ENCODE peak calls at places on chromosomes 11 and 22, in five cellular contexts. I is cardiac muscle cell, T is right lobe of liver, L is AG04450, Q is fibroblast of mammary gland. V is an unnamed sample.

GRCh38 chr11:3849297-3849874 is 6.1 kb upstream of the STIM1 start:
- DNase-seq in I (peak), T (no peak), L (no peak), Q (peak), V (peak)

GRCh38 chr11:3129591-3130268 is 35.4 kb downstream of the OSBPL5 start:
- DNase-seq in I (no peak), T (peak), L (no peak), Q (no peak), V (no peak)

GRCh38 chr22:43543522-43544281 is 131.9 kb downstream of the MPPED1 start:
- DNase-seq in I (no peak), T (peak), L (no peak), Q (no peak), V (no peak)

GRCh38 chr22:38697055-38697980 is 3.4 kb downstream of the JOSD1 start:
- DNase-seq in I (peak), T (no peak), L (no peak), Q (peak), V (peak)

GRCh38 chr11:119907934-119908760 is 179.1 kb upstream of the NECTIN1 start:
- DNase-seq in I (no peak), T (no peak), L (no peak), Q (no peak), V (no peak)

GRCh38 chr11:7901319-7901854 is 29.7 kb downstream of the OR10A6 start:
- DNase-seq in I (no peak), T (no peak), L (no peak), Q (no peak), V (no peak)

GRCh38 chr11:36010010-36010740 is 66.3 kb downstream of the LDLRAD3 start:
- DNase-seq in I (peak), T (no peak), L (no peak), Q (peak), V (peak)

GRCh38 chr22:39490135-39490798 is 11.8 kb upstream of the MIEF1 start:
- DNase-seq in I (peak), T (peak), L (no peak), Q (peak), V (peak)

GRCh38 chr11:131637469-131638175 is 267.2 kb downstream of the NTM start:
- DNase-seq in I (no peak), T (no peak), L (no peak), Q (no peak), V (no peak)

GRCh38 chr11:65134952-65135632 is 773 bp upstream of the SYVN1 start:
- DNase-seq in I (peak), T (peak), L (peak), Q (peak), V (peak)

GRCh38 chr22:33302049-33302545 is 243.9 kb upstream of the SYN3 start:
- DNase-seq in I (peak), T (peak), L (peak), Q (peak), V (peak)

GRCh38 chr11:121535122-121535796 is 82.5 kb upstream of the SORL1-AS1 start:
- DNase-seq in I (no peak), T (no peak), L (no peak), Q (peak), V (no peak)

GRCh38 chr11:27041141-27041869 is 690 bp downstream of the BBOX1 start:
- DNase-seq in I (no peak), T (no peak), L (no peak), Q (no peak), V (peak)

GRCh38 chr11:79382301-79382700 is 58.5 kb downstream of the TENM4 start:
- DNase-seq in I (no peak), T (no peak), L (no peak), Q (no peak), V (no peak)

GRCh38 chr11:118715837-118716260 is 36.4 kb upstream of the TREH start:
- DNase-seq in I (peak), T (no peak), L (no peak), Q (no peak), V (no peak)

GRCh38 chr11:27471588-27472397 is 797 bp downstream of the LGR4 start:
- DNase-seq in I (peak), T (peak), L (no peak), Q (no peak), V (peak)

GRCh38 chr11:104541706-104542105 is 356.6 kb downstream of the CASP12 start:
- DNase-seq in I (no peak), T (no peak), L (no peak), Q (no peak), V (no peak)

GRCh38 chr11:61384271-61385242 is 7.8 kb upstream of the TMEM216 start:
- DNase-seq in I (peak), T (no peak), L (no peak), Q (peak), V (peak)

GRCh38 chr11:85822814-85823213 is 11.9 kb upstream of the SYTL2 start:
- DNase-seq in I (peak), T (no peak), L (no peak), Q (peak), V (peak)

GRCh38 chr22:36292823-36293530 is 40.0 kb downstream of the APOL1 start:
- DNase-seq in I (no peak), T (peak), L (no peak), Q (no peak), V (no peak)

GRCh38 chr11:8867856-8868705 is 42.9 kb upstream of the AKIP1 start:
- DNase-seq in I (peak), T (no peak), L (no peak), Q (peak), V (peak)

GRCh38 chr11:65498977-65499712 is at the start of gene MALAT1:
- DNase-seq in I (peak), T (peak), L (peak), Q (peak), V (peak)

GRCh38 chr11:36508743-36509142 is 1.3 kb downstream of the TRAF6 start:
- DNase-seq in I (no peak), T (no peak), L (no peak), Q (no peak), V (no peak)

GRCh38 chr11:60345489-60345888 is 18.4 kb downstream of the MS4A6E start:
- DNase-seq in I (peak), T (no peak), L (no peak), Q (no peak), V (peak)

GRCh38 chr11:1920909-1921575 is 1.5 kb downstream of the TNNT3 start:
- DNase-seq in I (no peak), T (peak), L (no peak), Q (no peak), V (no peak)

GRCh38 chr22:37563153-37564081 is 3.1 kb downstream of the CDC42EP1 start:
- DNase-seq in I (peak), T (peak), L (peak), Q (peak), V (peak)

GRCh38 chr22:50600541-50600940 is at the start of gene MAPK8IP2:
- DNase-seq in I (no peak), T (no peak), L (no peak), Q (no peak), V (no peak)

GRCh38 chr11:48013269-48013901 is 33.0 kb downstream of the PTPRJ start:
- DNase-seq in I (no peak), T (peak), L (no peak), Q (no peak), V (peak)

GRCh38 chr11:13487661-13488030 is 8.2 kb downstream of the PTH start:
- DNase-seq in I (peak), T (no peak), L (no peak), Q (peak), V (peak)

GRCh38 chr11:13486926-13487660 is 8.7 kb downstream of the PTH start:
- DNase-seq in I (peak), T (peak), L (no peak), Q (peak), V (peak)
- TF ChIP-seq CTCF in I (peak), T (peak), L (peak), Q (peak), V (peak)

DNA sequence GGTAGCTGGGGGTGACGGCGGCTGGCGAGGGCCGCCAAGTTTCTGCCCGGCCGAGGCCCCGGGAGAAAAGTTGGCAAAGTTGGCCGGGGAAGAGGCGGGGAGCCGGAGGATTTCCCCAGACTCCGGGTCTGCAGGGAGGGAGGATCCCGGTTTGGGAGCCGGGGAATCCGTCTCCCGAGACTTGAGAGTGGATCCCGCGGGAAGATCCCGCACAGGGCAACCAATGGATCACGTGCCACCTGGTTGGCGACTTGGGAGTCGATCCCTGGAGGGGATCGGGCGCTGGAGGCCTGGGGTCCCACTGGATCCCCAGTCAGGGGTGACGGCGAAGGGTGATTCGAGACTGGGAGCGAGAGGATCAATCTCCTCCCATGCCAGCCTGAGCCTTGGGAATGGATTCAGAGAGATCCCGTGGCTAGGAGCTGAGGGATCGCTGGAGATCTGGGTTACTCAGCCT is 349 bp downstream of the KIAA1671 start:
- DNase-seq in I (peak), T (no peak), L (no peak), Q (peak), V (peak)
- H3K4me3 ChIP-seq in I (peak), T (peak), L (peak), Q (peak), V (peak)

GRCh38 chr11:92211576-92212167 is 12.9 kb upstream of the FAT3 start:
- DNase-seq in I (peak), T (no peak), L (peak), Q (peak), V (peak)
- TF ChIP-seq CTCF in I (peak), T (peak), L (peak), Q (peak), V (peak)

DNA sequence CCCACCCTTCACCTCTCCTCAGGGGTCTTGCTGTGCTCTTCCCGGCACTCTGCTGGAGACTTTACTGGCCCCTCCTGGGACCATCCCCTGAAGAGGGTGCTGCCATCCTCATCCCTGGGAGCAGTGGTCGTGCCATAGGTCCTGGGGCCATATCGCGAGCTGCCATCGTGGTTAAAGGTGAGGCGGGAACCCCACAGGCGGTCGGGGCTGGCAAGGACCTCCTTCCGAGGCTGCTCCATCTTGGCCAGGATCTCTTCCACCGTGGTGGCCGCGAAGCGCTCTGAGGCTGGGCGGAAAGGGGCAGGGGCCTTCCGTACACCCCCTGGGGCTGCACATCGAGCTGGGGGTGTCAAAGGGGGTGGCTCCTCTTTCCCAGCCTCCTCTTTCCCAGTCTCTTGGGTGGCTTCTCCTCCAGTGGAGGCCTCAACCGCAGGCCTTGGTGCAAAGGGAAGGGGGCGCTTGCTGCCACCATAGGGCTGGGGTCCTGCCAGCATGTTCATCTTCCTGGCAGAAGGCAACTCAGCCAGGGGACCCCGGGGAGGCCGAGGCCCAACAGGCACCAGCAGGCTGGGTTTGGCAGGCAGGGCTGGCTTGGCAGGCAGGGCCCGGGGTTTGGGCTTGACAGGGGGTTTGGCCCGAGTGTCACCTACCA is 4.6 kb downstream of the TNKS1BP1 start:
- DNase-seq in I (no peak), T (no peak), L (no peak), Q (no peak), V (no peak)
- H3K4me3 ChIP-seq in I (no peak), T (no peak), L (no peak), Q (peak), V (no peak)

DNA sequence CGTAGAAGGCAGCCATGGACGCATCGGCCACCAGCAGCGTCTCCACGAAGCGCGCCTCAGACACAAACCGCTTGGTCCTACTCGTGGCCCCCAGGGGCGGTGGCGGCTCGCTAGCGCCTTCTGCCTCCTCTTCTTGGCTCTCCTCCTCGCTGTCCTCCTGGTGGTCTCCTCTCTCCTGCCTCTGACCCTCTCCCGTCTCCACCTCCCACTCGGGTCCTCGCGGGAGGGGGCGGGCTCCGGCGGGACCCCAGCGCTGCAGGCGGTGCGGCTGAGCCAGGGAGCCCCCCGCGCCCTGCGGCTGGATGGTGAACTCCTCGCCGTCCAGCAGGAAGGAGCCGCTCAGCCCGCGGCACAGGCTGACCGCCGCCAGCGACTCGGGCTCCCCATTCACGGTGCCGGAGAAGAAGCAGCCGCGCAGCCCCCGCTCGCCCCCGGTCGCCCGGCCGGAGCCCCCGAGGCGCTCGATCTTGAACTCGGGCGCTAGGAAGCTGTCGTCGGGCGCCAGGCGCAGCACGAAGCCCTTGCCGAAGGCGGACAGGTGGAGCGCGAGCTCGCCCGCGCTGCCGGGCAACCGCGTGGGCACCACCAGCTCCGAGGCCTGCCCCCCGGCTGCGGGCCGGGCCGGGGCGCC is 713 bp downstream of the ADAMTS8 start:
- DNase-seq in I (no peak), T (no peak), L (no peak), Q (no peak), V (no peak)
- TF ChIP-seq CTCF in I (peak), T (no peak), L (peak), Q (peak), V (peak)

GRCh38 chr11:70078095-70078795 is at the start of gene ANO1:
- DNase-seq in I (peak), T (no peak), L (no peak), Q (no peak), V (no peak)
- H3K4me3 ChIP-seq in I (peak), T (peak), L (peak), Q (no peak), V (no peak)

GRCh38 chr11:123188508-123189165 is 6.4 kb downstream of the CLMP start:
- DNase-seq in I (peak), T (no peak), L (peak), Q (peak), V (peak)
- TF ChIP-seq CTCF in I (peak), T (no peak), L (peak), Q (no peak), V (peak)

DNA sequence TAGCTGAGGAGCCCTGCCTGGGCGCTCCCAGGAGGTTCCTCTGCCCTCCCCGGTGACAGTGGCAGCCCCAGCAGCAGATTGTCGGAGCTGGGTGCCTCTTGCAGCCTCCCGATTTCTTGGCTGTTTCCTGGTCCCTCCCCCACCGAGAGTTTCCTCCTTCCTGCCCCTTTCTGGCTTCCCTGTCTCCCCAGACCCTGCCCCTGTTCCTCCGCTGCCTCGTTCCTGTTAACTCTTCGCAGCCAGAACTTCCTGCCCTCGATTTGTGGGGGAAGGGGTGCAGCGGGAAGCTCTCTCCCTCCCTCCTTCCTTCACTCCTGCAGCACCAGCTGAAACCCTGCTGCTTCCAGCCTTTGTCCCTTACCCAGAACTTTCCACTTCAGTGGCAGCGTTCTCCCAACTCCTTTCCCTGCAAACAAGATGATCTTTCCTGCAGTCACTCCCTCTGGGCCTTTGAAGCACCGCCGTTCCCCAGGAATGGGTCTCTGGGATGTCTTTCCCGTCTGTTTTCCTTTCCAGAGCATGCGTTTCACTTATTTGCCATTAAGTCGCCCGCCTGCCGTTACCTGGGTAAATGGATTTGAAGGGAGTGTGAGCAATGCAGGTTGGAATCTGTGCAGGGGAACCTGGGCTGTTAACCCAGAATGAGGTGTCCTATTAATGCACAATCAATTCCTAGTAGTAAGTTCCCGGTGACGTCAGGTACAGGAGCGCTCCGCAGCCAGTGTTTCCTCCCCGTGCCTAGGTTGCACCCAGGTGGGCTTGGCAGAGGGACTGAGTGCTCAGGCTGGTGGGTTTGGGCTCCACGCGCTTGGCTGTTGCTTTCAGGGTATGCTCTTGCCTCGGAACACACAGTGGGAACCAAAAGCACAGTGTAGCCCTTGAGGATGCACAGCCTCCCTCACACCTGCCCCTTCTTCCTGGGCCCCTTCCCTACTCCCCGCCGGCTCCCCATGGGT is 4.3 kb downstream of the GRK2 start:
- DNase-seq in I (peak), T (peak), L (no peak), Q (no peak), V (peak)
- H3K4me3 ChIP-seq in I (no peak), T (peak), L (peak), Q (peak), V (peak)

GRCh38 chr11:68436162-68436888 is 24.2 kb upstream of the PPP6R3 start:
- DNase-seq in I (no peak), T (peak), L (no peak), Q (no peak), V (no peak)

GRCh38 chr11:68438658-68439259 is 21.8 kb upstream of the PPP6R3 start:
- DNase-seq in I (no peak), T (no peak), L (no peak), Q (peak), V (no peak)

GRCh38 chr11:68437927-68438657 is 22.5 kb upstream of the PPP6R3 start:
- DNase-seq in I (no peak), T (no peak), L (no peak), Q (no peak), V (no peak)

GRCh38 chr11:68439355-68440065 is 21.0 kb upstream of the PPP6R3 start:
- DNase-seq in I (no peak), T (no peak), L (no peak), Q (no peak), V (no peak)

GRCh38 chr11:68436985-68437926 is 23.3 kb upstream of the PPP6R3 start:
- DNase-seq in I (peak), T (peak), L (no peak), Q (peak), V (peak)
- TF ChIP-seq CTCF in I (peak), T (no peak), L (no peak), Q (peak), V (peak)

V was measured in cardiac fibroblast.